ENCODE peak calls at places on chromosome 15, in nine cellular contexts. M, E, Q, R, H, Z, B, S and O are unnamed samples.

GRCh38 chr15:100297812-100298211 is 44.0 kb downstream of the ADAMTS17 start:
- DNase-seq in R (no peak), M (no peak), E (no peak), B (no peak), Q (no peak), H (no peak), Z (no peak), S (no peak), O (no peak)

GRCh38 chr15:51103330-51103729 is 8.6 kb upstream of the TNFAIP8L3 start:
- DNase-seq in E (no peak), R (no peak), S (peak; percentile 86), H (no peak), B (no peak), Q (peak; percentile 95), M (no peak), Z (no peak), O (no peak)

GRCh38 chr15:89654311-89654761 is 931 bp downstream of the KIF7 start:
- DNase-seq in Z (no peak), S (peak; percentile 87), M (no peak), E (no peak), B (no peak), R (no peak), H (no peak), Q (peak; percentile 20), O (no peak)

GRCh38 chr15:31435256-31435781 is 108.7 kb downstream of the KLF13 start:
- DNase-seq in Q (peak; percentile 49), M (peak; percentile 78), Z (peak; percentile 76), H (peak; percentile 93), B (peak; percentile 84), E (peak; percentile 74), R (no peak), S (peak; percentile 87), O (no peak)

GRCh38 chr15:41104234-41104633 is 11.8 kb downstream of the INO80 start:
- DNase-seq in Q (peak; percentile 74), H (no peak), M (no peak), E (no peak), Z (no peak), R (no peak), S (peak; percentile 84), B (no peak), O (no peak)

GRCh38 chr15:67534360-67534759 is 8.1 kb upstream of the MAP2K5 start:
- DNase-seq in E (no peak), M (no peak), R (no peak), B (no peak), S (no peak), H (no peak), Q (no peak), Z (no peak), O (no peak)

GRCh38 chr15:34719051-34719882 is 35.5 kb downstream of the GJD2 start:
- DNase-seq in M (no peak), S (no peak), H (no peak), R (no peak), E (no peak), Q (no peak), Z (no peak), B (no peak), O (no peak)

GRCh38 chr15:62912808-62913207 is 129.7 kb upstream of the TPM1 start:
- DNase-seq in Z (no peak), H (no peak), M (no peak), R (no peak), E (no peak), S (no peak), Q (no peak), B (no peak), O (no peak)

GRCh38 chr15:85865070-85865684 is 70.5 kb upstream of the KLHL25 start:
- DNase-seq in Q (peak; percentile 23), M (peak; percentile 18), S (peak; percentile 56), E (peak; percentile 67), Z (no peak), R (no peak), B (peak; percentile 58), H (no peak), O (peak; percentile 22)

GRCh38 chr15:85755942-85756341 is 38.8 kb downstream of the KLHL25 start:
- DNase-seq in M (no peak), B (no peak), H (no peak), R (peak; percentile 56), Q (no peak), E (no peak), Z (no peak), S (no peak), O (no peak)

GRCh38 chr15:77528290-77528967 is 104.3 kb downstream of the LINGO1 start:
- DNase-seq in Z (no peak), M (no peak), S (no peak), Q (no peak), E (no peak), B (no peak), R (no peak), H (no peak), O (no peak)

GRCh38 chr15:27124287-27124830 is 153.4 kb downstream of the GABRG3 start:
- DNase-seq in E (no peak), S (peak; percentile 28), Q (peak; percentile 65), H (no peak), B (no peak), R (no peak), M (no peak), Z (no peak), O (no peak)

GRCh38 chr15:58761010-58761388 is 10.1 kb upstream of the MINDY2 start:
- DNase-seq in Z (no peak), B (no peak), R (no peak), S (no peak), Q (no peak), H (no peak), M (no peak), E (no peak), O (no peak)

GRCh38 chr15:69035205-69035917 is 20.9 kb downstream of the NOX5 start:
- DNase-seq in S (no peak), R (peak; percentile 54), E (peak; percentile 18), M (no peak), Q (no peak), Z (no peak), H (no peak), B (peak; percentile 2), O (no peak)

GRCh38 chr15:68763063-68763462 is 57.6 kb downstream of the ANP32A start:
- DNase-seq in B (peak; percentile 40), H (no peak), S (no peak), M (no peak), R (no peak), Z (no peak), Q (no peak), E (no peak), O (no peak)

GRCh38 chr15:96338772-96339661 is 8.5 kb downstream of the NR2F2 start:
- DNase-seq in E (no peak), Q (no peak), Z (peak; percentile 16), B (no peak), H (no peak), M (no peak), S (no peak), R (no peak), O (no peak)

GRCh38 chr15:68420186-68420684 is 11.7 kb downstream of the ITGA11 start:
- DNase-seq in Z (no peak), S (peak; percentile 56), M (no peak), R (no peak), B (peak; percentile 54), Q (no peak), E (no peak), H (no peak), O (no peak)

GRCh38 chr15:70045045-70045444 is 52.7 kb downstream of the TLE3 start:
- DNase-seq in M (no peak), E (no peak), R (no peak), H (no peak), B (no peak), S (peak; percentile 60), Q (peak; percentile 29), Z (no peak), O (no peak)
- H3K27ac ChIP-seq in M (no peak overlapping the region), E (no peak overlapping the region), R (no peak overlapping the region), H (no peak overlapping the region), B (no peak overlapping the region), S (no peak overlapping the region), Q (no peak overlapping the region), Z (no peak overlapping the region), O (no peak overlapping the region)

DNA sequence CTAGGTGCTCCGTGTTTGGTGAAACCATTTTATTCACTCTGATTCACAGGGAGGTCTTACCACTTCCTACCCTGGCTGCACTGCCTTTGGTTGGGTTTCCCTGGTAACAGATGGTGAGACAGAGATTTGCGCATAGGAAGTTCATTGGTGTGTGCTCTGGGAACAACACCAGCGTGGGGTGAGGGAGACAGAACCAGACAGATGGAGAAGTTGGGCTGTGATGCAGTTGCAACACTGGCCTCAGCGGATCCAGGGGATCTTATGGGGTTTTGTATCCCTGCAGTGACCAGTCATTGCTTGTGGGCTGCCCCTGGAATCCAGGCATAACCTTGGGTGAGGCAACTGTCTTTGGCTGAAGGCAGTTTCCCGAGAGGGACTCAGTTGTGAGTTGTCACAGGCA is 12.5 kb upstream of the IL16 start:
- DNase-seq in S (peak; percentile 95), Q (peak; percentile 20), H (no peak), B (peak; percentile 87), M (no peak), R (no peak), Z (no peak), E (no peak), O (no peak)
- H3K27ac ChIP-seq in S (peak overlapping the region; percentile 85), Q (no peak overlapping the region), H (no peak overlapping the region), B (peak overlapping the region; percentile 70), M (no peak overlapping the region), R (peak overlapping the region; percentile 24), Z (peak overlapping the region; percentile 60), E (no peak overlapping the region), O (no peak overlapping the region)

DNA sequence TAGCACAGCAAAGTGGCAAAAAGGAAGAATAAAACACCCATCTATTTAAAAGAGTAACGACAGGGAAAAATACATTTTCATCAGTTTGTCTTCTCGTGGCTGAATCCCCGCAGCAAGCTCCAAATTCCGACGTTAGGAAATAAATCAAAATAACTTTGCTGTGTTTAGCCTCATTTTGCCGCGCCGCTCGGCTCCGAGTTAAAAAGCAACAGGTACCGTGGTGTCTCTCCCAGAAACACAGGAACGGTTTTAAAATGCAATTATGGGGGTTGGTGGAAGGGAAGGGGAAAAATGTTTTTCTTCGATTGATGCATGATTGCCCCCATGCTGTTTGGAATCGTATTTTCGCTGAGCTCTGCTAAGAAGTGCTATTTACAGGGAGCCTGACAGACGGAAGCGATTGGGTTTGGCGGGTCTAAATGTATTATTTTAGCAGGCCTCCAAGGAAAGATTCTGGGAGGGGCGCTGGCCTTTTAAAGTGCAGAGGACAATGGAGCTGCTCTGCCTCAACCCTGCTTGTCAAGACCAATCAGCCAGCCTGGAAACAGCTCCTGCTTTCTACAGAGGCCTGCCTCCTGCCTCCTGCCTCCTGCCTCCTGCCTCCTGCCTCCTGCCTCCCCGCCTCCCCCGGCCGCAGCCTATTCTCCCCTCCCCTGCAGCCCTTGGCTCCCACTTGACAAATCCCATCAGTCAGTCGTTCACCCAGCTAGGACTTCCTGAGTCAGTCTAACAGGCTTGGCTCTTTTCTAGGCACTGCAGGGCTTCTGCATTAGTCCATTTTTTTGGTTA is 156.7 kb upstream of the TLE3 start:
- DNase-seq in H (no peak), R (peak; percentile 38), Z (no peak), M (no peak), E (no peak), B (no peak), Q (no peak), S (no peak), O (no peak)
- H3K27ac ChIP-seq in H (no peak overlapping the region), R (no peak overlapping the region), Z (no peak overlapping the region), M (no peak overlapping the region), E (no peak overlapping the region), B (no peak overlapping the region), Q (no peak overlapping the region), S (no peak overlapping the region), O (no peak overlapping the region)

DNA sequence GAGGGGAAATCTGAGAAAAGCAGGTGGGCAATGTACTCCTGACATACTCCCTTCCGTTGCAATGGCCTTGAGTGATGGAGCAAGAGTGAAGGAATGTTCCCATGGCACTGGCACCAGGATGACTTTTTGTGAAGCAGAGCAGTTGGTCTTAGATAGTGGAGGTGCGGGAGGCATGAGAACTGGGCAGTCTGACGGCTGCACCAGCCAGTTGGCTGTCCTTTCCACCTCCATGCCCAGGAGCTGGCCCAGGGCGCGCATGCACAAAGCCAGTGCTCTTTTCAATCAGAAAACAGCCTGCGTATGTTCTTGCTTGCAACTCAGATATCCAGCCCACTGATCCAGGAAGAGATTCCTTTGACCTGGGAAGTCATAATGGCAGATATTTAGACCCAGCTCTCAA is 136.8 kb downstream of the PGPEP1L start:
- DNase-seq in E (no peak), Q (no peak), R (no peak), S (no peak), Z (no peak), H (no peak), M (no peak), B (no peak), O (no peak)
- H3K27ac ChIP-seq in E (no peak overlapping the region), Q (no peak overlapping the region), R (no peak overlapping the region), S (no peak overlapping the region), Z (no peak overlapping the region), H (no peak overlapping the region), M (no peak overlapping the region), B (peak overlapping the region; percentile 82), O (no peak overlapping the region)